ENCODE peak calls at places on chromosomes 12 and 14, in nine cellular contexts. One of them, this sample, is unnamed. For H3K9me3 and H3K4me1, the result is how much of the 10 kb centered on the place peaks cover.

GRCh38 chr12:69685810-69686209 is 13.3 kb downstream of the BEST3 start:
- DNase-seq in HAP-1: no peak
- DNase-seq in MM.1S: no peak
- DNase-seq in aorta: no peak
- DNase-seq in CD4-positive, CD25-positive, alpha-beta regulatory T cell: no peak
- DNase-seq in CD8-positive, alpha-beta memory T cell: no peak
- DNase-seq in left lung: no peak
- DNase-seq in prostate gland: no peak
- DNase-seq in IMR-90: peak
- DNase-seq in this sample: no peak

GRCh38 chr12:55172686-55173085 is 46.5 kb downstream of the OR9K2 start:
- DNase-seq in HAP-1: no peak
- DNase-seq in MM.1S: no peak
- DNase-seq in aorta: no peak
- DNase-seq in CD4-positive, CD25-positive, alpha-beta regulatory T cell: no peak
- DNase-seq in CD8-positive, alpha-beta memory T cell: no peak
- DNase-seq in left lung: no peak
- DNase-seq in prostate gland: no peak
- DNase-seq in IMR-90: no peak
- DNase-seq in this sample: no peak

GRCh38 chr12:24496755-24497154 is 452.1 kb downstream of the BCAT1 start:
- DNase-seq in HAP-1: no peak
- DNase-seq in MM.1S: no peak
- DNase-seq in aorta: no peak
- DNase-seq in CD4-positive, CD25-positive, alpha-beta regulatory T cell: no peak
- DNase-seq in CD8-positive, alpha-beta memory T cell: no peak
- DNase-seq in left lung: no peak
- DNase-seq in prostate gland: no peak
- DNase-seq in IMR-90: peak
- DNase-seq in this sample: no peak

GRCh38 chr12:45547132-45547531 is 182.4 kb upstream of the ARID2 start:
- DNase-seq in HAP-1: no peak
- DNase-seq in MM.1S: no peak
- DNase-seq in aorta: no peak
- DNase-seq in CD4-positive, CD25-positive, alpha-beta regulatory T cell: no peak
- DNase-seq in CD8-positive, alpha-beta memory T cell: no peak
- DNase-seq in left lung: no peak
- DNase-seq in prostate gland: no peak
- DNase-seq in IMR-90: no peak
- DNase-seq in this sample: no peak

GRCh38 chr14:99252940-99253868 is 18.8 kb downstream of the BCL11B start:
- DNase-seq in HAP-1: no peak
- DNase-seq in MM.1S: no peak
- DNase-seq in aorta: no peak
- DNase-seq in CD4-positive, CD25-positive, alpha-beta regulatory T cell: peak
- DNase-seq in CD8-positive, alpha-beta memory T cell: peak
- DNase-seq in left lung: no peak
- DNase-seq in prostate gland: no peak
- DNase-seq in IMR-90: no peak
- DNase-seq in this sample: no peak

GRCh38 chr14:90428676-90429075 is 31.8 kb downstream of the CALM1 start:
- DNase-seq in HAP-1: no peak
- DNase-seq in MM.1S: no peak
- DNase-seq in aorta: no peak
- DNase-seq in CD4-positive, CD25-positive, alpha-beta regulatory T cell: no peak
- DNase-seq in CD8-positive, alpha-beta memory T cell: no peak
- DNase-seq in left lung: no peak
- DNase-seq in prostate gland: no peak
- DNase-seq in IMR-90: no peak
- DNase-seq in this sample: no peak

GRCh38 chr14:92690171-92691011 is 58.0 kb downstream of the LGMN start:
- DNase-seq in HAP-1: peak
- DNase-seq in MM.1S: no peak
- DNase-seq in aorta: peak
- DNase-seq in CD4-positive, CD25-positive, alpha-beta regulatory T cell: no peak
- DNase-seq in CD8-positive, alpha-beta memory T cell: no peak
- DNase-seq in left lung: no peak
- DNase-seq in prostate gland: peak
- DNase-seq in IMR-90: peak
- DNase-seq in this sample: no peak

GRCh38 chr14:92459479-92460421 is 53.8 kb upstream of the RIN3 start:
- DNase-seq in HAP-1: no peak
- DNase-seq in MM.1S: no peak
- DNase-seq in aorta: no peak
- DNase-seq in CD4-positive, CD25-positive, alpha-beta regulatory T cell: no peak
- DNase-seq in CD8-positive, alpha-beta memory T cell: no peak
- DNase-seq in left lung: peak
- DNase-seq in prostate gland: no peak
- DNase-seq in IMR-90: no peak
- DNase-seq in this sample: peak

GRCh38 chr14:52314521-52315354 is 626 bp downstream of the PTGER2 start:
- DNase-seq in HAP-1: no peak
- DNase-seq in MM.1S: no peak
- DNase-seq in aorta: peak
- DNase-seq in CD4-positive, CD25-positive, alpha-beta regulatory T cell: peak
- DNase-seq in CD8-positive, alpha-beta memory T cell: peak
- DNase-seq in left lung: peak
- DNase-seq in prostate gland: no peak
- DNase-seq in IMR-90: peak
- DNase-seq in this sample: no peak

DNA sequence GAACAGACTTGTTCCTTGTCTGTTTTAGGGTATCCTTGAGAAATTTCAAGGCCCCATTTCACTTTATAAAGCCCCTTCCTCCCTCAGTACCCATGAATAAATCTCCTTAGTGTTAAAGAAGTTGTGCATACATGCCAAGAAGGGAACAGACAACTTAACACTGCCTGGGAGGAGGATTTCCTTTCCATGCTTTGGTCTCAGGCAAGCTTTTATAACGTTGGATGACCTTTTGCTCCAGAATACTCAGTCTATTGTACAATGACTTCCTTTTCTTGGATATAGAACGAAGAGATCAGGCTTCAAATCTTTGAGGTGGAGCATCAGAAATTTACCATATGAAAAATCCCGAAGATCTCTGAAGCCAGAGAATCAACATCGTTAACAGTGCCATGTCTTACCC is 551.4 kb downstream of the PRKD1 start:
- DNase-seq in HAP-1: no peak
- DNase-seq in MM.1S: no peak
- DNase-seq in aorta: no peak
- DNase-seq in CD4-positive, CD25-positive, alpha-beta regulatory T cell: no peak
- DNase-seq in CD8-positive, alpha-beta memory T cell: no peak
- DNase-seq in left lung: no peak
- DNase-seq in prostate gland: no peak
- DNase-seq in IMR-90: no peak
- DNase-seq in this sample: no peak
- H3K9me3 ChIP-seq in HAP-1: under half
- H3K9me3 ChIP-seq in MM.1S: under half
- H3K9me3 ChIP-seq in aorta: under half
- H3K9me3 ChIP-seq in CD4-positive, CD25-positive, alpha-beta regulatory T cell: under half
- H3K9me3 ChIP-seq in CD8-positive, alpha-beta memory T cell: under half
- H3K9me3 ChIP-seq in left lung: under half
- H3K9me3 ChIP-seq in prostate gland: under half
- H3K9me3 ChIP-seq in IMR-90: under half
- H3K9me3 ChIP-seq in this sample: under half

GRCh38 chr14:73771848-73772705 is 57.9 kb upstream of the PNMA1 start:
- DNase-seq in HAP-1: no peak
- DNase-seq in MM.1S: peak
- DNase-seq in aorta: peak
- DNase-seq in CD4-positive, CD25-positive, alpha-beta regulatory T cell: peak
- DNase-seq in CD8-positive, alpha-beta memory T cell: peak
- DNase-seq in left lung: no peak
- DNase-seq in prostate gland: peak
- DNase-seq in IMR-90: peak
- DNase-seq in this sample: no peak
- H3K4me1 ChIP-seq in HAP-1: under half
- H3K4me1 ChIP-seq in MM.1S: half or more
- H3K4me1 ChIP-seq in aorta: under half
- H3K4me1 ChIP-seq in CD4-positive, CD25-positive, alpha-beta regulatory T cell: half or more
- H3K4me1 ChIP-seq in CD8-positive, alpha-beta memory T cell: half or more
- H3K4me1 ChIP-seq in left lung: under half
- H3K4me1 ChIP-seq in prostate gland: under half
- H3K4me1 ChIP-seq in IMR-90: under half
- H3K4me1 ChIP-seq in this sample: under half

GRCh38 chr14:75393794-75394193 is 34.0 kb upstream of the JDP2 start:
- DNase-seq in HAP-1: no peak
- DNase-seq in MM.1S: no peak
- DNase-seq in aorta: no peak
- DNase-seq in CD4-positive, CD25-positive, alpha-beta regulatory T cell: no peak
- DNase-seq in CD8-positive, alpha-beta memory T cell: no peak
- DNase-seq in left lung: no peak
- DNase-seq in prostate gland: no peak
- DNase-seq in IMR-90: no peak
- DNase-seq in this sample: no peak
- H3K4me3 ChIP-seq in HAP-1: no peak
- H3K4me3 ChIP-seq in MM.1S: no peak
- H3K4me3 ChIP-seq in aorta: no peak
- H3K4me3 ChIP-seq in CD4-positive, CD25-positive, alpha-beta regulatory T cell: no peak
- H3K4me3 ChIP-seq in CD8-positive, alpha-beta memory T cell: no peak
- H3K4me3 ChIP-seq in left lung: no peak
- H3K4me3 ChIP-seq in prostate gland: no peak
- H3K4me3 ChIP-seq in IMR-90: no peak
- H3K4me3 ChIP-seq in this sample: no peak

GRCh38 chr12:133221241-133221640 is 14.4 kb downstream of the ANHX start:
- DNase-seq in HAP-1: no peak
- DNase-seq in MM.1S: no peak
- DNase-seq in aorta: no peak
- DNase-seq in CD4-positive, CD25-positive, alpha-beta regulatory T cell: no peak
- DNase-seq in CD8-positive, alpha-beta memory T cell: no peak
- DNase-seq in left lung: no peak
- DNase-seq in prostate gland: no peak
- DNase-seq in IMR-90: no peak
- DNase-seq in this sample: no peak
- H3K9me3 ChIP-seq in HAP-1: under half
- H3K9me3 ChIP-seq in MM.1S: under half
- H3K9me3 ChIP-seq in aorta: under half
- H3K9me3 ChIP-seq in CD4-positive, CD25-positive, alpha-beta regulatory T cell: under half
- H3K9me3 ChIP-seq in CD8-positive, alpha-beta memory T cell: under half
- H3K9me3 ChIP-seq in left lung: half or more
- H3K9me3 ChIP-seq in prostate gland: under half
- H3K9me3 ChIP-seq in IMR-90: half or more
- H3K9me3 ChIP-seq in this sample: under half

This sample was measured in right atrium auricular region.